ENCODE peak calls at places on chromosomes 16 and 17, in four cellular contexts. U is AG10803, M is cardiac fibroblast, Y is right lobe of liver. D is an unnamed sample.
A peak's percentile ranks its signal among the peaks of the same experiment; 100 is the strongest.

GRCh38 chr16:83403751-83404150 is 404.0 kb upstream of the HSBP1 start:
- DNase-seq in U (peak; percentile 82), M (peak; percentile 84), Y (no peak), D (peak; percentile 72)

GRCh38 chr17:43669971-43670644 is 8.4 kb upstream of the MEOX1 start:
- DNase-seq in U (no peak), M (no peak), Y (no peak), D (no peak)

GRCh38 chr16:67551972-67552371 is 10.4 kb upstream of the CTCF start:
- DNase-seq in U (no peak), M (no peak), Y (peak; percentile 18), D (no peak)

GRCh38 chr16:87661561-87661960 is 59.3 kb downstream of the JPH3 start:
- DNase-seq in U (peak; percentile 39), M (peak; percentile 49), Y (no peak), D (peak; percentile 51)

GRCh38 chr17:20095366-20096080 is 86.4 kb downstream of the SPECC1 start:
- DNase-seq in U (peak; percentile 35), M (peak; percentile 51), Y (no peak), D (peak; percentile 18)

GRCh38 chr17:282912-283882 is 69.4 kb downstream of the RPH3AL start:
- DNase-seq in U (no peak), M (no peak), Y (peak; percentile 34), D (no peak)

GRCh38 chr17:18185832-18186231 is 2.2 kb downstream of the ALKBH5 start:
- DNase-seq in U (no peak), M (peak; percentile 54), Y (no peak), D (peak; percentile 33)

GRCh38 chr16:16169615-16170014 is 53.7 kb downstream of the ABCC6 start:
- DNase-seq in U (no peak), M (no peak), Y (no peak), D (no peak)

GRCh38 chr16:29745126-29745852 is 501 bp downstream of the C16orf54 start:
- DNase-seq in U (no peak), M (no peak), Y (no peak), D (no peak)

GRCh38 chr17:67534941-67535340 is 157.9 kb downstream of the PITPNC1 start:
- DNase-seq in U (no peak), M (no peak), Y (no peak), D (no peak)

GRCh38 chr16:12260647-12261262 is 284.2 kb downstream of the SNX29 start:
- DNase-seq in U (no peak), M (peak; percentile 9), Y (no peak), D (no peak)

GRCh38 chr17:35947156-35947585 is 3.7 kb upstream of the LYZL6 start:
- DNase-seq in U (peak; percentile 21), M (peak; percentile 54), Y (no peak), D (peak; percentile 38)

GRCh38 chr17:19486351-19487008 is 47.2 kb upstream of the SLC47A1 start:
- DNase-seq in U (no peak), M (no peak), Y (no peak), D (no peak)

GRCh38 chr17:62727916-62728672 is 80.0 kb downstream of the MARCHF10 start:
- DNase-seq in U (no peak), M (no peak), Y (no peak), D (no peak)

GRCh38 chr17:9363440-9364350 is 211.9 kb downstream of the STX8 start:
- DNase-seq in U (no peak), M (peak; percentile 58), Y (no peak), D (no peak)

GRCh38 chr16:89422905-89423630 is 67.3 kb downstream of the ANKRD11 start:
- DNase-seq in U (peak; percentile 45), M (peak; percentile 77), Y (no peak), D (peak; percentile 33)

DNA sequence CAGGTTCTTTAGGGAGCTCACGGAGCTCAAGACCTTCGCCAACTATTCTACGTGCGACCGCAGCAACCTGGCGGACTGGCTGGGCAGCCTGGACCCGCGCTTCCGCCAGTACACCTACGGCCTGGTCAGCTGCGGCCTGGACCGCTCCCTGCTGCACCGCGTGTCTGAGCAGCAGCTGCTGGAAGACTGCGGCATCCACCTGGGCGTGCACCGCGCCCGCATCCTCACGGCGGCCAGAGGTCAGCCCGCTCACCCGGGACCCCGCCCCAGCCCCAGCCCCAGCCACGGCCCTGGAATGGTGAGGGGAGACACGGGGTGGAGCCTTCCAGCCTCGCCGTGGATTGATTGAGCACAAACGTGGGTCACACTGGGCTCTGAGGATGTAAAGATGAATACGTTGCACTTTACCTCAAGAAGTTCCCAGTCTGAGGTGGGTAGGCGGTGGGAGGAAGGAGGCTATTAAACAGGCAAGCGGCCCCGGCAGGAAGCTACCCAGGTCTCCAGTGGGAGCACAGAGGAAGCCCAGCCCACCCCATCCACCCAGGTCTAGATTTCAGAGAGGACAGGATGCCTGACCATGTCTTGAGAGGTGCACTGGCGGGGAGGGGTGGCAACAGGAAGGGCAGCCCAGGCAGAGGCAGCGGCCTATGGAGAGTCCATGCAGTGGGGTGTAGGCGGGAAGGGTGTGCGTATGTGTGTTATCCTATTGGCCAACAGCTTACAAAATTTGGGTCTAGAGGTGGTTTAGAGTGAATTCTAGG is 13.7 kb downstream of the SARM1 start:
- DNase-seq in U (no peak), M (no peak), Y (peak; percentile 58), D (no peak)
- H3K4me3 ChIP-seq in U (no peak overlapping the region), M (no peak overlapping the region), Y (peak overlapping the region; percentile 48), D (no peak overlapping the region)

DNA sequence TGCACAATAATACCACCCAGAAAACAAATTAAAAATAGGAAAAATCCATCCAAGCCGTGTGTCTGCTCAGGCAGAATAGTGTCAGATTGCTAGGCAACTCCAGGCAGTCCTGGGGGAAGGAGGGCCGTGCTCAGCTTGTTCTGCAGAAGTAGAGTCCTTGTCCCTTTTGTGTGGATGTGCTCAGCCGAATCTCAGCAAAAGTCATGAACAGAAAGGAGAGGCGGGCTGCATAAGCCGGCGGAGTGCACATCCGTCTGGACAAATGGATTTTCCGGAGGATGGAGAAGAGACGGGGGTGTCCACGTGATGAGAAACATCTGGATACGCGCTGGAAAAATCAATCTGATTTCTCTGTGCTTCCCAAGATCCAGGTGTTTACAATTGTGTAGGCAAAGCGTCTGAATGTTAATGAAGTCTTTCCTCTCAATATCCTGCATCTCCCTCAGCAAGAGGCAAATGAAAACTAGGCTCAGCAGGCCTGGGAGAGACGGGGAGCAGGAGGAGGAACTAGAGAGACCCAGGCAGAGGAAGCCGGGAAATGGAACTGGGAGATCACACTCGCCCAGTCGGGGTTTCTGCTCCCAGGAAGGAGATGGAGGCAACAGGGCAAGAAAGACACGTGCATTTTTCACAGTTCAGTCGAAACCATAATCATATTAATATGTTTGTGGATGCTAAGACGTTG is 7.7 kb upstream of the RBFOX3 start:
- DNase-seq in U (no peak), M (no peak), Y (peak; percentile 30), D (no peak)
- H3K4me3 ChIP-seq in U (no peak overlapping the region), M (no peak overlapping the region), Y (no peak overlapping the region), D (no peak overlapping the region)

DNA sequence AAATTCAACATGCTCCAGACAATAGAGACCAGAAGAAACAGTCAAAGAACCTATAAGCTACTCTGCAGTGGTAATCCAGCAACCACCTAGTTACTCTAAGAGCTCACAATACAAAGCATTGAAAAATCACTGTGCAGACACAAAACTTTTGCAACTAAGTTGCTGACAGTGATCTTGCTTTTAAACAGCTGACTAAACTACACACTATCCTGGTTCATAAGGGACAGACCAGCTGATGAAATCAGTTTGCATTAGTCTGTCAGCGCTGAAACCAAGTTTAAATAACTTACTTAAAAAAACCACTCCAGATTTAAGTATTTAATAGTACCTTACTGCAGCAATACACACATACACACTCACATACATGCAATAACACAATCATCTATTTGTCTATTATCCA is 4.6 kb downstream of the VEZF1 start:
- DNase-seq in U (no peak), M (no peak), Y (no peak), D (no peak)
- H3K4me3 ChIP-seq in U (no peak overlapping the region), M (no peak overlapping the region), Y (no peak overlapping the region), D (no peak overlapping the region)

GRCh38 chr16:85080923-85081498 is 31.3 kb downstream of the CIBAR2 start:
- DNase-seq in U (no peak), M (no peak), Y (no peak), D (no peak)

GRCh38 chr16:85084841-85085535 is 27.3 kb downstream of the CIBAR2 start:
- DNase-seq in U (no peak), M (no peak), Y (no peak), D (no peak)

GRCh38 chr16:85083051-85083639 is 29.1 kb downstream of the CIBAR2 start:
- DNase-seq in U (no peak), M (no peak), Y (no peak), D (no peak)

GRCh38 chr16:85081765-85082164 is 30.5 kb downstream of the CIBAR2 start:
- DNase-seq in U (no peak), M (no peak), Y (no peak), D (no peak)

DNA sequence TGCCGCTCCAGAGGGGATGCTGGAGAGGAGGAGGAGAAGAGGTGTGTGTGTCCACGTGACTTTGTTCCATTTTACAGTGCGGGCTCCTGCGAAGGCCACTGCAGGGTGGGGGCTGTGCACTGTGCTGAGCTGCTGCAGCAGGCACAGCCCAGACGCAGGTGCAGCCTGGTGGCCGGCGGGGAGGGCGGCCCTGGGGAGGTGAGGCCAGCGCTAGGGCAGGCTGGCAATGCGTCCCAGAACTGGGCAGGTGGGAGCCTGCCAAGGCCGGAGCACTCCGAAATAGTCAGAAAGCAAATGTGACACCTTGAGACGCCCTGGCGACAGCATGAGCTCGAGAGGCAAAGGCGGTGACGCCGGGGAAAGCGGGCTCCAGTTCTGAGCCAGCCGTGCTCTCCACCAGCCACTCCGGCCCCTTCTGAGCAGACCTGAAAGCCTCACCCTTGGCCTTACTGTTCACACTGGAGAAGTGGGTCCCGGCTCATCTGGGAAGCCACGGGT is 29.7 kb downstream of the CIBAR2 start:
- DNase-seq in U (no peak), M (no peak), Y (no peak), D (no peak)
- H3K4me3 ChIP-seq in U (no peak overlapping the region), M (no peak overlapping the region), Y (no peak overlapping the region), D (no peak overlapping the region)

D was measured in fibroblast of the aortic adventitia.